ENCODE peak calls at places on chromosomes 13 and 19, in six cellular contexts. K is colonic mucosa, F is heart right ventricle, M is pancreas, E is neural progenitor cell, U is GM23338. N is an unnamed sample.
A peak's percentile ranks its signal among the peaks of the same experiment; 100 is the strongest.

GRCh38 chr13:98014766-98015165 is 61.3 kb downstream of the IPO5 start:
- DNase-seq in M (no peak), E (no peak), F (no peak), K (no peak), U (no peak), N (no peak)

GRCh38 chr19:1270168-1270853 is 1.2 kb downstream of the CIRBP start:
- DNase-seq in M (no peak), K (peak; percentile 63), F (no peak), U (peak; percentile 17), E (no peak), N (no peak)

GRCh38 chr19:49222011-49222410 is 64.4 kb downstream of the TRPM4 start:
- DNase-seq in U (no peak), M (no peak), F (no peak), E (no peak), K (no peak), N (no peak)

GRCh38 chr19:39405261-39405912 is 1.3 kb upstream of the ZFP36 start:
- DNase-seq in M (no peak), U (no peak), E (no peak), K (no peak), F (no peak), N (no peak)

GRCh38 chr13:50387124-50387581 is 371.9 kb downstream of the KCNRG start:
- DNase-seq in F (peak; percentile 52), E (peak; percentile 75), U (peak; percentile 72), K (peak; percentile 51), M (peak; percentile 38), N (peak; percentile 75)

GRCh38 chr19:45076029-45076850 is at the start of gene ZNF296:
- DNase-seq in F (peak; percentile 74), K (peak; percentile 91), U (peak; percentile 92), M (peak; percentile 74), E (peak; percentile 91), N (peak; percentile 91)

GRCh38 chr13:113937073-113937472 is 36.8 kb downstream of the C13orf46 start:
- DNase-seq in F (no peak), M (no peak), K (no peak), U (no peak), E (no peak), N (no peak)

GRCh38 chr13:37127706-37128241 is 22.3 kb upstream of the CSNK1A1L start:
- DNase-seq in M (no peak), F (no peak), E (no peak), U (no peak), K (no peak), N (no peak)

GRCh38 chr13:25286308-25286968 is 850 bp downstream of the MTMR6 start:
- DNase-seq in M (no peak), E (peak; percentile 47), F (no peak), U (peak; percentile 36), K (peak; percentile 46), N (no peak)

GRCh38 chr13:39803156-39803555 is 147.7 kb downstream of the COG6 start:
- DNase-seq in U (no peak), K (no peak), F (no peak), E (no peak), M (no peak), N (no peak)

GRCh38 chr19:288911-289310 is 2.3 kb downstream of the PLPP2 start:
- DNase-seq in K (no peak), F (no peak), U (no peak), E (no peak), M (no peak), N (peak; percentile 24)

GRCh38 chr19:34243876-34244578 is 10.3 kb upstream of the GARRE1 start:
- DNase-seq in K (no peak), M (no peak), U (no peak), E (no peak), F (no peak), N (no peak)

GRCh38 chr13:97566907-97567306 is 132.9 kb downstream of the RAP2A start:
- DNase-seq in U (no peak), M (no peak), K (no peak), F (no peak), E (no peak), N (no peak)

GRCh38 chr13:40330950-40331349 is 335.5 kb downstream of the FOXO1 start:
- DNase-seq in U (no peak), K (peak; percentile 16), M (no peak), E (no peak), F (no peak), N (no peak)

GRCh38 chr13:111112196-111112595 is 2.9 kb upstream of the ARHGEF7 start:
- DNase-seq in E (no peak), K (no peak), U (no peak), F (no peak), M (no peak), N (no peak)

GRCh38 chr19:29528350-29528945 is 2.7 kb downstream of the VSTM2B start:
- DNase-seq in K (peak; percentile 36), U (peak; percentile 90), F (peak; percentile 49), M (peak; percentile 25), E (peak; percentile 95), N (no peak)

GRCh38 chr19:11480927-11481776 is at the start of gene ELAVL3:
- DNase-seq in K (no peak), M (no peak), F (no peak), E (peak; percentile 72), U (peak; percentile 76), N (no peak)

GRCh38 chr19:49497047-49497789 is 984 bp downstream of the RPS11 start:
- DNase-seq in M (no peak), F (peak; percentile 32), K (peak; percentile 85), E (peak; percentile 69), U (peak; percentile 78), N (peak; percentile 89)

GRCh38 chr19:6769006-6769637 is 1.9 kb upstream of the SH2D3A start:
- DNase-seq in F (no peak), E (peak; percentile 64), U (peak; percentile 74), M (no peak), K (no peak), N (no peak)

GRCh38 chr19:19134687-19135158 is 3.6 kb downstream of the TMEM161A start:
- DNase-seq in E (peak; percentile 55), M (peak; percentile 67), U (peak; percentile 93), F (no peak), K (peak; percentile 34), N (peak; percentile 67)

GRCh38 chr13:51453959-51454703 is 1.3 kb upstream of the INTS6 start:
- DNase-seq in U (peak; percentile 53), F (peak; percentile 22), E (peak; percentile 35), K (peak; percentile 52), M (peak; percentile 61), N (no peak)

GRCh38 chr13:40271511-40271910 is 394.9 kb downstream of the FOXO1 start:
- DNase-seq in E (no peak), U (no peak), K (no peak), F (peak; percentile 31), M (no peak), N (peak; percentile 46)

GRCh38 chr19:16698914-16699313 is 20.7 kb upstream of the NWD1 start:
- DNase-seq in E (no peak), M (no peak), U (no peak), F (peak; percentile 52), K (no peak), N (peak; percentile 46)

GRCh38 chr13:114115796-114116195 is 16.6 kb downstream of the RASA3 start:
- DNase-seq in U (no peak), F (no peak), K (no peak), M (no peak), E (no peak), N (no peak)

GRCh38 chr19:18637644-18638630 is 1.1 kb downstream of the KLHL26 start:
- DNase-seq in F (no peak), E (no peak), M (peak; percentile 80), U (peak; percentile 54), K (peak; percentile 77), N (no peak)

GRCh38 chr13:95137096-95137495 is 164.2 kb downstream of the ABCC4 start:
- DNase-seq in U (no peak), M (no peak), F (no peak), K (no peak), E (no peak), N (no peak)

GRCh38 chr19:12696366-12697335 is at the start of gene FBXW9:
- DNase-seq in K (peak; percentile 97), E (peak; percentile 96), F (peak; percentile 97), U (peak; percentile 97), M (peak; percentile 90), N (peak; percentile 96)
- TF ChIP-seq CTCF in K (no peak), E (no peak), F (no peak), U (no peak), M (no peak), N (no peak)

DNA sequence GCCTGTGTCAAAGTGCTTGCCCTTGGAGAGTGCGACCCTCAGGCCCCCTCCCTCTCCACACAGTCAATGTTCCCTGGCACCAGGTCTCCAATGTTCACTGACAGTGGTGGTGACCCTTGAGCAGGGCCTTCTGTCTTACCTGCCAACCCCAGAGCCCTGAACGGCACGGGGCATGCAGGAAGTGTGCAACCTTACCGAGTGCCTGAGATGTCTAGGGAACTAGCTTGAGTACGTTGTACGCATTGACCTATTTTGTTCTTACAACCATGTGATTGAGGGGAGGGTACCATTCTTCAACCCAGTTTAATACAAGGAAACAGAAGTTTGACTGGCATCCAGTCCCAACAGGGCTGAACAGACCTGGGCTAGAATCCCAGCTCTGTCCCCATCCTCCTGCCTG is 13.2 kb downstream of the MAG start:
- DNase-seq in K (no peak), U (no peak), F (no peak), E (no peak), M (no peak), N (no peak)
- H3K4me1 ChIP-seq in K (no peaks in the 10 kb centered on the region), U (no peaks in the 10 kb centered on the region), F (no peaks in the 10 kb centered on the region), E (no peaks in the 10 kb centered on the region), M (peaks cover 5% of the 10 kb centered on the region), N (no peaks in the 10 kb centered on the region)

DNA sequence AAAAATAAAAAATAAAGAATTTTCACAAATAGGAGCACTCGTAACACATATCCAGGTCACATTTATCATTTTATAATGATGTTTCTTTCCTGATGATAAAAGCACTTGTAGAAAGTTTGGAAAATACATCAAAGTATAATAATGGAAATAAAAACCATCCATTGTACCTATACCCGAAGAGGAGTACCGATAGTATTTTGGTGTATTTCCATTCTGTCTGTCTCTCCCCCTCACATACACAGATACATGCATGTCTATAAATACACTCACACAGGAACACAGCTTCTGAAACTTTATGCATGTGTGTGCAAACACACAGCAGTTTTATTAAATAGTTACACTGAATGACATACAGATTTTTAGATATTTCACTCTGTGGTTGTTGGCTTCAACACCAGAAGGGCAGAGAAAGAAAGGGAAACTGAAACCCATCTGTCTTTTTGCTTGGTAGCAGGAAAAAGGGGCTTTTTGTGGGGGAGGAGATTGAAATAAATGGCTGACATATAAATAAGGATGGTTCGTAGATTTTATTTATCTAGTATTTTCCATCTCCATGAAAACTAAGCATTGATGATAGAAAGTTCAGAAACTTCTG is 114.8 kb downstream of the LRCH1 start:
- DNase-seq in E (no peak), M (no peak), K (no peak), F (no peak), U (no peak), N (no peak)
- H3K27ac ChIP-seq in E (no peak overlapping the region), M (no peak overlapping the region), K (peak overlapping the region; percentile 61), F (peak overlapping the region; percentile 56), U (no peak overlapping the region), N (peak overlapping the region; percentile 49)

DNA sequence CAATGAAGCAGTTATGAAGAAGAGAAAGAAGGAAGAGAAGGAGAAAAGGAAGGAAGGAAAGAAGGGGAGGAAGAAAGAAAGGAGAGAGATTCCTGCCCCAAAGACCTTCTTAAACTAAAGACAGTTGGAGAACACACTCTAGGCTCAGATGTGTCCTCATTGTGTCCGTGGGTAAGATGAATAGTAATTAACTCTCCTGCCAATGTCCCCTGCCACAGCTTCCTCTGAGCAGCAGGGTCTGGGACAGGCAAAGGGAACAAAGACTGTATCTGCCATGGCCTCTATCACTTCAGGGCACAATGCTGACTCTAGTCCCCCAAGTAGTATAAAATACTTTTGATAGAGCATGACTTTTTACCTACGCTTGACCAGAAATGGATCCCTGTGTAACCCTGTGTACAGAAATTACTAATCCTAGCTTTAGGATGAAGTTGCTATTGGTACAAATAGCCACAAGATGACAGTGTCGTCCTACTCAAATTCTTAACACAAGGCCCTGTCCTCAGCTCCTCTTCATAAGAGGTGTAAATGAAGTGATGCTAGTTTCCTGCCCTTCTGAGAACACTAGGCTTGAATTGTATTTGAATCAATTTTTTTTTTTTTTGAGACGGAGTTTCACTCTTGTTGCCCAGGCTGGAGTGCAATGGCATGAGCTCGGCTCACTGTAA is 186.2 kb upstream of the GPR12 start:
- DNase-seq in M (no peak), U (peak; percentile 74), K (no peak), E (peak; percentile 75), F (no peak), N (no peak)
- TF ChIP-seq CTCF in M (peak; percentile 72), U (peak; percentile 88), K (peak; percentile 67), E (peak; percentile 84), F (peak; percentile 77), N (peak; percentile 66)